ENCODE peak calls at places on chromosome 3, in five cellular contexts. P, C, V, H and E are unnamed samples.

GRCh38 chr3:129576514-129577345 is 29.7 kb downstream of the PLXND1 start:
- DNase-seq in H (peak), C (peak), P (peak), V (no peak), E (peak)

GRCh38 chr3:194620192-194620591 is 13.0 kb downstream of the TMEM44 start:
- DNase-seq in C (no peak), H (no peak), P (no peak), V (no peak), E (no peak)

GRCh38 chr3:184145120-184145524 is 10.0 kb downstream of the EIF2B5 start:
- DNase-seq in C (peak), V (no peak), H (peak), P (peak), E (peak)

GRCh38 chr3:120393252-120393651 is 44.1 kb upstream of the LRRC58 start:
- DNase-seq in C (no peak), H (no peak), V (no peak), P (no peak), E (no peak)

GRCh38 chr3:183372911-183373310 is 55.5 kb downstream of the MCF2L2 start:
- DNase-seq in V (no peak), P (no peak), H (no peak), C (no peak), E (no peak)

GRCh38 chr3:141877911-141878310 is 1.5 kb downstream of the ATP1B3 start:
- DNase-seq in C (no peak), P (no peak), V (no peak), H (no peak), E (no peak)

GRCh38 chr3:197363553-197364409 is 65.4 kb upstream of the DLG1 start:
- DNase-seq in C (no peak), P (no peak), H (no peak), V (no peak), E (no peak)

GRCh38 chr3:65953301-65953812 is 85.4 kb downstream of the MAGI1 start:
- DNase-seq in C (no peak), P (no peak), H (peak), V (no peak), E (no peak)

GRCh38 chr3:120767106-120767505 is 24.6 kb downstream of the GTF2E1 start:
- DNase-seq in P (no peak), V (no peak), C (no peak), H (no peak), E (no peak)

GRCh38 chr3:72347819-72348319 is 500.4 kb downstream of the SHQ1 start:
- DNase-seq in C (peak), P (peak), V (peak), H (peak), E (peak)

GRCh38 chr3:101179637-101180036 is 140.7 kb downstream of the IMPG2 start:
- DNase-seq in P (no peak), H (no peak), V (no peak), C (no peak), E (no peak)

GRCh38 chr3:73207946-73208345 is 146.5 kb downstream of the EBLN2 start:
- DNase-seq in H (no peak), C (no peak), V (no peak), P (no peak), E (no peak)

GRCh38 chr3:71109241-71109976 is 474.1 kb downstream of the FOXP1 start:
- DNase-seq in V (no peak), H (no peak), P (no peak), C (no peak), E (no peak)

GRCh38 chr3:135844381-135844780 is 121.1 kb upstream of the PPP2R3A start:
- DNase-seq in V (no peak), H (no peak), C (no peak), P (no peak), E (no peak)

GRCh38 chr3:78867409-78868372 is 900.1 kb downstream of the ROBO1 start:
- DNase-seq in P (no peak), V (no peak), C (no peak), H (no peak), E (no peak)

GRCh38 chr3:177144922-177145321 is 52.4 kb downstream of the TBL1XR1 start:
- DNase-seq in P (peak), C (no peak), H (no peak), V (no peak), E (no peak)

GRCh38 chr3:169344465-169344864 is 319.0 kb downstream of the MECOM start:
- DNase-seq in H (no peak), C (no peak), P (no peak), V (no peak), E (no peak)

GRCh38 chr3:3509665-3510064 is 289.6 kb upstream of the LRRN1 start:
- DNase-seq in V (no peak), P (no peak), H (no peak), C (no peak), E (no peak)

GRCh38 chr3:194632211-194632982 is 822 bp downstream of the TMEM44 start:
- DNase-seq in C (peak), V (no peak), P (no peak), H (peak), E (peak)

GRCh38 chr3:16254933-16255725 is 9.6 kb downstream of the DPH3 start:
- DNase-seq in C (no peak), H (no peak), V (no peak), P (no peak), E (no peak)

GRCh38 chr3:14511623-14511965 is 28.5 kb downstream of the GRIP2 start:
- DNase-seq in C (no peak), V (no peak), H (no peak), P (no peak), E (no peak)

GRCh38 chr3:71464613-71465012 is 118.9 kb downstream of the FOXP1 start:
- DNase-seq in H (no peak), V (no peak), C (no peak), P (no peak), E (no peak)

GRCh38 chr3:133845127-133845526 is 39.5 kb downstream of the SRPRB start:
- DNase-seq in C (no peak), V (no peak), P (no peak), H (no peak), E (no peak)

GRCh38 chr3:165728924-165729323 is 108.3 kb downstream of the BCHE start:
- DNase-seq in H (no peak), C (no peak), V (no peak), P (no peak), E (no peak)

GRCh38 chr3:23805881-23806321 is at the start of gene UBE2E1:
- DNase-seq in H (peak), P (peak), C (peak), V (peak), E (peak)

DNA sequence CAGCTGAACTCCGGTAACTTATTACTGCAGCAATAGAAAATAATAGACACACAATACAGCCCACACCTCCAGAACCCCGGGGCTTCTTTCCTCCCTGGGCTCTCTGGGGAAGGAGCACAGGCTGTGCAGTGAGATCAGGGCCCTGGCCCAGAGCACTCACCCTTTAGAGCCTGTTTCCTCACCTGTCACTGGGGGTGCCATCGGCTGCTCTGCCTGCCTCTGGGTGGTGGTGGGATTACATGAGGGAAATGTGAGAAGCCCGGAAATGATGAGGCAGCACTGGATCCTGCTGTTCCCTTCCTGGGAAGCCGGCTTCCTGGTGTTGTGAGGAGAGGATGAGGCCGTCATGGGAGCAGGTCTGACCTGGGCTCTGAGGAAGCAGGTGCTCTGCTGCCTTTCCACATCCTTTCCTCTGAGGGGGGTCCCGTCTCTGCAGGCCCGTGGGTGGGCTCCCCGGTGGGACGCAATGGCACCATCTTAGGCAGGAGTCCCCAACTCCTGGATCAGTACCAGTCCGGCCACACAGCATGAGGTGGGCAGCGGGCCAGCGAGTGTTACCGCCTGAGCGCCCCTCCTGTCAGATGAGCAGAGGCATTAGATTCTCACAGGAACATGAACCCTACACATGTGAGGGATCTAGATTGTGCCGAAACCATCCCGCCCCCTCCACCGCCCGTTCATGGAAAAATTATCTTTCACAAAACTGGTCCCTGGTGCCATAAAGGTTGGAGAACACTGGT is 220.9 kb upstream of the CTDSPL start:
- DNase-seq in C (no peak), V (no peak), P (no peak), H (no peak), E (no peak)
- H3K27ac ChIP-seq in C (no peak), V (no peak), P (no peak), H (no peak), E (no peak)

GRCh38 chr3:58492385-58492970 is 582 bp downstream of the KCTD6 start:
- DNase-seq in C (no peak), P (no peak), V (no peak), H (no peak), E (no peak)

GRCh38 chr3:58490860-58491501 is 915 bp upstream of the KCTD6 start:
- DNase-seq in V (peak), P (no peak), C (peak), H (no peak), E (peak)

GRCh38 chr3:58494107-58494506 is 2.2 kb downstream of the KCTD6 start:
- DNase-seq in H (no peak), P (no peak), V (no peak), C (no peak), E (no peak)

GRCh38 chr3:58488962-58489361 is 2.9 kb upstream of the KCTD6 start:
- DNase-seq in C (no peak), V (no peak), H (no peak), P (no peak), E (no peak)

DNA sequence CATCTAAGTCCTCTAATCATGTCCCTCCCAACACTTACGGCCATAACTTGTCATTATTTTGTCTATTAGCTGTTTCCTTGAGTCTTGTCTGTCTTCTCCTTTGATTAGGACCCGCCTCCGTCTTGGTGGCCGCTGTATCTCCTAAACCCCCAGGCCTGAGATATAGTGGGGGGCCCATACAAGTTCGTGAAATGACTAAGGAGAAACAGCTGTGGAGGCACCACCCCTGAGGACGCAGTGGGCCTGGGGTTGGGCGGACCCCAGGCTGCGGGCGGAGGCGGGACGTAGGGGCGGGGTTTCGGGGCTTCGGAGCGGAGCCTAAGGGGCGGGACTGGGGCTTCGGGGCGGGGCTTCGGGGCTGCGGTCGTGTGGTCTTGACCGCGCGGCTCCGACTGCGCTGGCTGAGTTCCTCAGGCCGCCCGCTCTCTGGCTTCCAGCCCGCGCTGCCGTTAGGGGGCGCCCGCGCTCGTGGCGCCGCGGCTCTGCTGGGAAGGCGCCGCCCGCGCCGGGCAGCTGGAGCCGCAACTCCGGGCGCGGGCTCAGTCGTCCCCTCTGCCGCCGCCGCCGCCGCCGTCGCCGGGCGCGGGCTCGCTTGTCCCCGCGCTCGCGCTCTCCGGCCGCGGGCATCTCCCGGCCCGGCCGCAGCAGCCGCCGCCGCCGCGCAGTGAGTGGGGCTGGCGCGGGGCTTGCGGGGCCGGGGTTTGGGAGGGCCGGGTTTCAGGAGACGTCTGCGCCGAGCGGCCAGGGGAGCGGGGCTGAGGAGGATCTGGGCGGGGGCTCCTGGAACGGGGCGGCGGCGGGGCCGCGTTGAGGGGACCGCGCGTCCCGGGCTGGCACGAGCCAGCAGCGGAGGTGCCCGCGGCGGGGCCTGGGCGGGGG is at the start of gene KCTD6:
- DNase-seq in H (peak), P (peak), V (peak), C (peak), E (peak)
- H3K27ac ChIP-seq in H (peak), P (peak), V (peak), C (peak), E (peak)

DNA sequence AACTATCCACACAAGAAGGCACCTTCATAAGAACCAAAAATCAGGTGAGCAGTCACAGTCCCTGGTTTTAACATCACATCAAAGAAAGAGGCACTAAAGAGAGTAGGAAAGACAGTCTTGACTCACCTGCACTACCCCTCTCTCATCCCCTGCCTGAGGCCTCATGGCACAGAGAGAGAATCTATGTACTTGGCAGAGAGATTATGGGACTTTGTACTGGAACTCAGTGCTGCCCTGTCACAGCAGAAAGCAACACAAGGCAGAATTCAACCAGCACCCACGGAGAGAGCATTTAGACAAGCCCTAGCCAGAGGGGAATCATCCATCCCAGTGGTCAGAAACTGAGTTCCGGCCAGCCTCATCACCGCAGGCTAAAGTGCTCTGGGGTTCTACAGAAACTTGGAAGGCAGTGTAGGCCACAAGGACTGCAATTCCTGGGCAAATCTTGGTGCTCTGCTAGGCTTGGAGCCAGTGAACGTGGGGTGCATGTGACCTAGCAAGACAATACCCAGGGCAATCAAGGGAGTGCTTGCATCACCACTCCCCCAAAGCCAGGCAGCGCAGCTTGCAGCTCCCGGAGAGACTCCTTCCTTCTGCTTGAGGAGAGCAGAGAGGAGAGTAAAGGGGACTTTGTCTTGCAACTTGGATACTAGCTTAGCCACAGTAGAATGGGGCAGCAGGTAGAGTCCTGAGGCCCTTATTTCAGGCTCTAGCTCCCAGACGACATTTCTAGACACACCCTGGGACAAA is 8.5 kb upstream of the RUVBL1 start:
- DNase-seq in V (no peak), H (no peak), C (no peak), P (no peak), E (no peak)
- H3K27ac ChIP-seq in V (no peak), H (no peak), C (no peak), P (no peak), E (no peak)

GRCh38 chr3:48026951-48027908 is 11.0 kb upstream of the MAP4 start:
- DNase-seq in C (no peak), V (no peak), H (no peak), P (no peak), E (no peak)
- H3K27ac ChIP-seq in C (no peak), V (peak), H (no peak), P (no peak), E (no peak)

DNA sequence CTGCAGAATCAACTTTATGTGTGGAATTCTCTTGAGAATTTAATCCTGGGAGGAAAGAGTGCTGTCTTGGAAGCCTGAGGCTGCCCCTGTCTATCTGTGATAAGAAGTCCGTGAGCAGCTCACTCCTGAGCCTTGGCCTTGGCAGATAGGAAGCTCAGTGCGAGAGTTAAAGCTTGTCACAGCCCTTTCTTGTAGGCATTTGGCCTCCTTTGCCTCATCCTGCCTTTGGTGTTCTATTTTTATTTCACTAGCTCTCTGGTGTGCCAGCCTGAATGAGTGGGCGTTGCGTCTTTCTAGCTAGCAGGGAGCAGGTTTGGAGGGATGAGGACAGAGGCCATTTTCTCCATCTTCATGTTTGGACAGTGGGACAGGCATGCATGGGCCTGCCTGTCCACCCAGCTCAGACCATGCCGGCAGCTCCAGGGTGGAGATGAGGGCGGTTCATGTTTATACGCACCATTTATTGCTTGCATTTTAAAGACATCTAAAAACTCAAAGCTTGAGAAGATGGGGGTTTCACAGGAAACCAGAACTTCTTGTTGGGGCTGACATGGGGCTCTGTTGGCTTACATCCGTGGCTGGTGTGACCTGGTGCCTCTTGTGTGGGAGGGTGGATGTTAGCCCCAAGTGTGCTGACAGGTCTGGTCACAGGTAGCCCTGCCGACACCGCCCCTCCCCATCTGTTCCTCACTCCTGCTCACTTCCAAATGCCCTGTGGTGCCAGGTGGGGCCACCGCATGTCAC is 29.8 kb downstream of the IRAK2 start:
- DNase-seq in C (no peak), V (peak), H (peak), P (peak), E (peak)
- H3K27ac ChIP-seq in C (peak), V (peak), H (peak), P (peak), E (peak)

GRCh38 chr3:192916455-192917257 is 1.0 kb downstream of the MB21D2 start:
- DNase-seq in V (peak), C (peak), H (peak), P (no peak), E (peak)
- H3K27ac ChIP-seq in V (peak), C (peak), H (peak), P (no peak), E (peak)